ENCODE peak calls at places on chromosomes 1 and 21, in ten cellular contexts. K is GM23338, X is transverse colon, G is suprapubic skin, H is upper lobe of left lung, S is stomach, Y is H1, U is SK-N-SH, O is K562, N is sigmoid colon. D is an unnamed sample.

GRCh38 chr1:17346046-17346789 is 25.8 kb upstream of the PADI6 start:
- DNase-seq in X (no peak), N (peak), K (no peak), Y (no peak), U (no peak), O (peak), H (no peak), S (no peak), G (no peak), D (no peak)

GRCh38 chr1:219752645-219753044 is 139.7 kb upstream of the ZC3H11B start:
- DNase-seq in H (no peak), Y (no peak), X (no peak), S (no peak), U (no peak), G (no peak), K (no peak), N (no peak), O (no peak), D (no peak)

GRCh38 chr1:46483597-46483996 is 6.0 kb upstream of the DMBX1 start:
- DNase-seq in S (no peak), X (no peak), H (no peak), O (no peak), K (no peak), N (no peak), Y (no peak), G (no peak), U (no peak), D (no peak)

GRCh38 chr1:50658421-50659076 is 235.3 kb upstream of the DMRTA2 start:
- DNase-seq in X (no peak), K (no peak), H (no peak), S (no peak), G (no peak), Y (no peak), O (no peak), N (no peak), U (no peak), D (no peak)

GRCh38 chr1:51330331-51331201 is at the start of gene TTC39A:
- DNase-seq in S (peak), H (no peak), U (peak), O (no peak), G (no peak), Y (no peak), X (no peak), K (peak), N (no peak), D (no peak)

GRCh38 chr1:36307601-36308330 is 1.6 kb downstream of the SH3D21 start:
- DNase-seq in S (no peak), K (peak), O (no peak), G (no peak), H (no peak), X (no peak), U (no peak), Y (no peak), N (peak), D (no peak)

GRCh38 chr1:70745199-70745598 is 302.4 kb downstream of the PTGER3 start:
- DNase-seq in K (peak), S (no peak), X (no peak), N (no peak), H (no peak), O (no peak), U (no peak), G (no peak), Y (no peak), D (no peak)

GRCh38 chr21:17570773-17571172 is 41.9 kb downstream of the BTG3 start:
- DNase-seq in G (no peak), S (no peak), N (no peak), K (no peak), H (no peak), Y (no peak), O (no peak), X (no peak), U (no peak), D (no peak)

GRCh38 chr1:156387899-156388813 is 19.1 kb downstream of the RHBG start:
- DNase-seq in G (no peak), Y (peak), S (no peak), O (no peak), U (no peak), K (peak), X (no peak), H (no peak), N (no peak), D (no peak)

GRCh38 chr1:45304311-45305081 is 22.2 kb upstream of the HPDL start:
- DNase-seq in K (no peak), N (peak), U (peak), Y (peak), O (no peak), G (no peak), X (peak), H (peak), S (peak), D (no peak)
- TF ChIP-seq CTCF in K (no peak), N (no peak), U (no peak), Y (no peak), O (no peak), G (no peak), X (peak), H (peak), S (no peak), D (no peak)

GRCh38 chr1:85321237-85321964 is 45.0 kb upstream of the BCL10 start:
- DNase-seq in N (no peak), S (no peak), X (no peak), Y (no peak), U (no peak), H (no peak), O (no peak), G (no peak), K (no peak), D (no peak)

GRCh38 chr1:85325920-85326319 is 49.5 kb upstream of the BCL10 start:
- DNase-seq in O (no peak), K (no peak), S (no peak), H (no peak), N (no peak), G (no peak), U (no peak), X (no peak), Y (no peak), D (no peak)

GRCh38 chr1:85322655-85323054 is 46.2 kb upstream of the BCL10 start:
- DNase-seq in G (no peak), K (no peak), S (no peak), N (no peak), O (no peak), X (no peak), H (no peak), U (no peak), Y (no peak), D (no peak)

GRCh38 chr1:85326381-85326780 is 49.9 kb upstream of the BCL10 start:
- DNase-seq in Y (no peak), K (no peak), H (no peak), G (no peak), U (no peak), X (no peak), O (no peak), S (no peak), N (no peak), D (no peak)

DNA sequence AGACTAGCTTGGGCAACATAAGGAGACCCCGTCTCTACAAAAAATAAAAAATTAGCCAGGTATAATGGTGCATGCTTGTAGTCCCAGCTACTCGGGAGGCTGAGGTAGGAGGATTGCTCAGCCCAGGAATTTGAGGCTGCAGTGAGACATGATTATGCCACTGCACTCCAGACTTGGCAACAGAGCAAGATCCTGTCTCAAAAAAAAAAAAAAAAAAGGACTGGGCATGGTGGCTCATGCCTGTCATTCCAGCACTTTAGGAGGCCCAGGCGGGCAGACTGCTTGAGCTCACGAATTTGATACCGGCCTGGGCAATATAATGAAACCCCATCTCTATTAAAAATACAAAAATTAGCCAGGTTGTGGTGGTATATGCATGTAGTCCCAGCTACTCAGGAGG is 47.3 kb upstream of the BCL10 start:
- DNase-seq in G (no peak), O (no peak), N (no peak), U (no peak), X (no peak), Y (no peak), K (no peak), H (no peak), S (no peak), D (no peak)
- H3K4me3 ChIP-seq in G (no peak), O (no peak), N (no peak), U (no peak), X (no peak), Y (no peak), K (no peak), H (no peak), S (no peak), D (no peak)

GRCh38 chr1:203200059-203200553 is 13.6 kb upstream of the CHI3L1 start:
- DNase-seq in X (no peak), Y (no peak), S (peak), N (peak), H (peak), K (no peak), O (no peak), U (no peak), G (no peak), D (peak)
- TF ChIP-seq POLR2AphosphoS5 in X (no peak), Y (no peak), S (peak), N (peak), H (no peak), K (no peak), O (no peak), U (no peak), G (no peak), D (peak)

DNA sequence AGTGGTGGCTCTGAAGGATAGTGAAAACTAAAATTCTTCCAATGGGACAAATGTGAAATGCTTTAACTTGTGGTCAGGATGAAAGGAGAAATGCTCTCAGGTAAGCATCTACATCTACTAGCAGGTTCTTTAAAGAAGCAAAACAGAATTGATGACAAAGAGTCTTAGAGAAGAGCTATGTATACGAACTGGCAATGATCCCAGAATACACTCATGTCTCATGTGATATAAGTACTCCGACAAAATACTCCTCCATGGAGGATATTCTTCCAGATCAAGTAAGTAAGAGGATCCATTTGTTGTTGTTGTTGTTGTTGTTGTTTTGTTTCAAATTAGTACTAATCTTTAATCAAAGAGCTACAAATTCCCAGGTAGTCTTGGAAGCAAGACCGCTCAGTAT is 174.0 kb upstream of the ATP1B1 start:
- DNase-seq in X (no peak), N (no peak), G (no peak), U (no peak), Y (no peak), H (no peak), K (no peak), O (no peak), S (no peak), D (no peak)
- TF ChIP-seq CTCF in X (no peak), N (no peak), G (no peak), U (no peak), Y (no peak), H (no peak), K (no peak), O (no peak), S (no peak), D (no peak)

GRCh38 chr21:25640671-25641292 is 1.7 kb downstream of the JAM2 start:
- DNase-seq in N (no peak), S (no peak), X (no peak), H (no peak), G (no peak), O (no peak), K (no peak), Y (no peak), U (no peak), D (no peak)

GRCh38 chr21:25639167-25639921 is at the start of gene JAM2:
- DNase-seq in X (peak), H (peak), G (peak), S (no peak), U (peak), K (peak), N (peak), O (no peak), Y (peak), D (no peak)

GRCh38 chr21:25638634-25639166 is 358 bp upstream of the JAM2 start:
- DNase-seq in X (no peak), N (no peak), O (no peak), K (no peak), H (no peak), G (no peak), S (no peak), U (no peak), Y (no peak), D (no peak)

GRCh38 chr21:25637846-25638245 is 1.2 kb upstream of the JAM2 start:
- DNase-seq in H (no peak), X (no peak), K (no peak), G (no peak), S (no peak), O (no peak), Y (no peak), N (no peak), U (no peak), D (no peak)

DNA sequence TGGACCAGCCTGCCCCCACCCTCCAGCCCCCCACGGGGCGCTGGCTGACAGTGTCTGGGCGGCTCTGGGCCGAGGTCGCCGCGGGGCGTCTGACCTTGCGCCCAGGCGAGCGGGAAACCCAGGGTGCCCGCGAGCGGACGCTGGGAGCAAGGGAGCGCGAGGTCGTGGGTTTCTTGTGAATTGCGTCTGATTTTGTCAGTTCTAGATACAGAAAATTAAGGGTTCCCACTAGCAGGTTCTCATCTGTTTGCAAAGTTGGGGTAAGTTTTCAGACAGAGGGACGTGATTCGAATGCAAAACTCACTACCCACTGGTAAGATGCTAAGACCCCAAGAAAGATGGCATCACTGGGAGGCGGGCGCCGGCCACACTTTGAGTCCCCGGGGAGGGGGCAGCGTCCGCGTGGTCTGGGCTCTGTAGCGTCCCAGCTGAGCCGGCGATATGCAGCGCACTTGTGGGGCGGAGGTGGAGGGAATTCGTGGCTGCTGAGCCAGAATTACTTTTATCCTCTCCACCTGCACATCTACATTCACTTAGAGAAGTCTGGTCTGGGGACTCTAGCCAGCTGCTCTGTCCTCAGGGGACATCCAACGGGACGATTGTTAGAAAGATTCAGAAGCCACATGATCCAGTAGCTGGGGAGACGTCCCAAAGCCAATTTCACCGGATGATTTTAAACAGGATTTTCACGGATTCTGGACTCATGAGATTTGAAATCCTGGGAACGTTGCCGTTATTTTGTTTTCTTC is 1.0 kb downstream of the JAM2 start:
- DNase-seq in O (no peak), N (peak), H (peak), S (no peak), G (peak), U (peak), Y (peak), X (no peak), K (peak), D (no peak)
- H3K4me3 ChIP-seq in O (no peak), N (peak), H (peak), S (peak), G (peak), U (peak), Y (peak), X (peak), K (peak), D (peak)

GRCh38 chr1:77953907-77954306 is 25.0 kb downstream of the FUBP1 start:
- DNase-seq in K (no peak), H (no peak), G (no peak), Y (no peak), O (no peak), S (no peak), U (no peak), N (no peak), X (no peak), D (no peak)

GRCh38 chr1:77956464-77956863 is 22.4 kb downstream of the FUBP1 start:
- DNase-seq in U (no peak), K (no peak), H (no peak), X (no peak), S (no peak), Y (no peak), G (no peak), N (no peak), O (no peak), D (no peak)

GRCh38 chr1:77954521-77954920 is 24.4 kb downstream of the FUBP1 start:
- DNase-seq in Y (no peak), X (no peak), K (no peak), S (no peak), H (no peak), O (no peak), N (no peak), U (no peak), G (no peak), D (no peak)

GRCh38 chr1:77958391-77958790 is 20.5 kb downstream of the FUBP1 start:
- DNase-seq in G (no peak), S (no peak), X (no peak), H (no peak), N (no peak), U (no peak), Y (no peak), K (no peak), O (no peak), D (no peak)

DNA sequence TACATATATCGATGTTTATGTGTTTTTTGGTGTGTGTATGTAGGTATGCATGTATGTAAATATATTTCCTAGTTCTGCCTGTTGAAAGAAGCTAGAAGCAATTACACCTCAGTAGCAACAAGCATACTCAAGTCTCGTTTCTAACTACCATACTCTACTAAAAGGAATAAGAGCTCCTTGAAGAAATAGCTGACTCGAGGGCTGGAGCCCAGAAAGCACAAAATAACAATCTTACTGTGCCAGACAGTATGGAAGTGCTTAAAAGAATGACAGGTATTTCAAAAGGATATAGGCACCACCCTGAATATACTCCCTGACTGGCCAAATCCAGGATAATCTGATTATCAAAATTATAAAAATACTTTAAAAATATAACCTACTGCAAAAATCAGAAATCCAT is 23.2 kb downstream of the FUBP1 start:
- DNase-seq in Y (no peak), S (no peak), X (no peak), K (no peak), G (no peak), N (no peak), O (no peak), H (no peak), U (no peak), D (no peak)
- TF ChIP-seq POLR2AphosphoS5 in Y (no peak), S (no peak), X (no peak), K (no peak), G (no peak), N (no peak), O (no peak), H (no peak), U (no peak), D (no peak)

D was measured in breast epithelium.